ENCODE peak calls at places on chromosomes 12 and 14, in five cellular contexts. R, K, S, Y and B are unnamed samples. For H3K27me3, the result is how much of the 10 kb centered on the place peaks cover.

GRCh38 chr14:100150932-100151587 is 8.4 kb downstream of the DEGS2 start:
- DNase-seq in R (no peak), Y (no peak), S (no peak), K (no peak), B (no peak)

GRCh38 chr14:87805315-87805723 is 187.7 kb downstream of the GALC start:
- DNase-seq in Y (no peak), K (no peak), S (no peak), R (peak), B (peak)

GRCh38 chr12:123546281-123546680 is 12.8 kb upstream of the RILPL1 start:
- DNase-seq in R (no peak), Y (no peak), K (peak), S (no peak), B (no peak)

GRCh38 chr12:54378791-54379400 is 5.6 kb downstream of the ZNF385A start:
- DNase-seq in Y (no peak), K (no peak), R (peak), S (no peak), B (peak)

GRCh38 chr14:100263141-100263540 is 24.2 kb downstream of the YY1 start:
- DNase-seq in R (no peak), S (no peak), K (no peak), Y (no peak), B (no peak)

GRCh38 chr12:101564912-101565311 is 29.9 kb upstream of the MYBPC1 start:
- DNase-seq in R (no peak), Y (no peak), S (no peak), K (no peak), B (no peak)

GRCh38 chr12:3417937-3418336 is 73.1 kb upstream of the PRMT8 start:
- DNase-seq in S (no peak), Y (no peak), K (no peak), R (no peak), B (no peak)

GRCh38 chr14:71693373-71693772 is 238.9 kb upstream of the RGS6 start:
- DNase-seq in S (no peak), R (no peak), Y (peak), K (peak), B (no peak)

GRCh38 chr12:12721251-12721689 is 4.1 kb downstream of the CDKN1B start:
- DNase-seq in K (no peak), Y (no peak), S (no peak), R (no peak), B (no peak)

GRCh38 chr12:120213758-120214157 is 12.8 kb upstream of the RPLP0 start:
- DNase-seq in Y (no peak), R (no peak), S (no peak), K (no peak), B (no peak)

GRCh38 chr12:25352078-25352918 is 101.6 kb upstream of the KRAS start:
- DNase-seq in R (no peak), Y (peak), S (no peak), K (peak), B (no peak)

GRCh38 chr12:31560516-31560915 is 30.4 kb downstream of the DENND5B start:
- DNase-seq in R (no peak), S (no peak), Y (no peak), K (no peak), B (no peak)

DNA sequence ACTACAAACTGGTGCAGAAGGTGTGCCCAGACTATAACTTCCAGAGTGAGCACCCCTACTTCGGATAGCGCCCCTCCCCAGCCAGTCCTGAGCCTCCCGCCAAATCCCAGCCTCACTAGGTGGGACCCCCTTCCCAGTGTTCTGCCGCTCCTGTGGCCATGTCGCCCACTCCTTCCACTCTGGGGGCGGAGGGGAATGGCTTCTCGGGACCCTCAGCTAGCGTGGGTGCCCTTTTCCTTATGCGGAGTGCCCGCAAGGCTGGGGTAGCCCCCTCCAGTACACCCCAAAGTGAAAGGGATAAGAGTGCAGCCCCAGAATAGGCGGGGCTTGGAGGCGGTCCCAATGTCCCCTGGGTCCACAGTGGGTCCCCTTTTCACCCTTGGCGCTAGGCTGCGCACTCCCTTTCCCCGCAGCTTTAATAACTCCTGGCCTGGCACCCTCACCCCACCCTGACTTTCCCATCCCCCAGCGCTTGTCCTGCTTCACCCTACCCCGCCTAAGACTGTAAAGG is 3.8 kb upstream of the SHMT2 start:
- DNase-seq in R (peak), K (no peak), Y (no peak), S (no peak), B (no peak)
- H3K27me3 ChIP-seq in R (under half), K (under half), Y (under half), S (under half), B (under half)

GRCh38 chr12:109611223-109611622 is 37.6 kb downstream of the MVK start:
- DNase-seq in K (no peak), Y (no peak), S (no peak), R (no peak), B (no peak)

GRCh38 chr12:109615556-109616229 is 42.1 kb downstream of the MVK start:
- DNase-seq in S (no peak), Y (no peak), K (no peak), R (no peak), B (no peak)

GRCh38 chr12:109612975-109613502 is 39.4 kb downstream of the MVK start:
- DNase-seq in Y (no peak), R (no peak), K (peak), S (no peak), B (no peak)

GRCh38 chr12:109612003-109612402 is 38.4 kb downstream of the MVK start:
- DNase-seq in S (no peak), R (no peak), K (no peak), Y (no peak), B (no peak)

GRCh38 chr12:109613611-109614455 is 40.2 kb downstream of the MVK start:
- DNase-seq in R (no peak), S (no peak), K (no peak), Y (no peak), B (no peak)
- H3K27me3 ChIP-seq in R (under half), S (under half), K (under half), Y (under half), B (under half)

GRCh38 chr14:81855007-81855406 is 321.4 kb upstream of the SEL1L start:
- DNase-seq in K (no peak), Y (no peak), R (no peak), S (no peak), B (no peak)

DNA sequence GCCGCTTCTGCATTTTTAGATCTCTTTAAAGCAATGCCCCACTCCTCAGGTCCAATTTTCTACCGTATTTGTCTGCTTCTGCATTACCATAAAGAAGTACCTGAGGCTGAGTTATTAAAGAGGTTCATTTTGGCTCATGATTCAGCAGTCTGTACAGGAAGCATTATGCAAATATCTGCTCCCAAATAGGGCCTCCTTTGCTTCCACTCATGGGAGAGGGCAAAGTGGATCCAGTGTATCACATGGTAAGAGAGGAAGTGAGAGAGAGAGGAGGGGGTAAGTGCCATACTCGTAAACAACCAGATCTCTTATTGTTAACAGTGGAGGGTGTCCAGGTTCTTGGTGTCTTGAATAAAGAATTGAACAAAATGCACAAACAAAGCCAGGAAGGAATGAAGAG is 316.1 kb upstream of the SEL1L start:
- DNase-seq in R (no peak), K (no peak), Y (no peak), S (no peak), B (no peak)
- H3K27me3 ChIP-seq in R (under half), K (under half), Y (under half), S (under half), B (under half)

GRCh38 chr14:20652996-20653975 is 11.8 kb upstream of the OR6S1 start:
- DNase-seq in Y (no peak), S (no peak), R (no peak), K (peak), B (no peak)
- H3K27me3 ChIP-seq in Y (under half), S (under half), R (under half), K (under half), B (half or more)

DNA sequence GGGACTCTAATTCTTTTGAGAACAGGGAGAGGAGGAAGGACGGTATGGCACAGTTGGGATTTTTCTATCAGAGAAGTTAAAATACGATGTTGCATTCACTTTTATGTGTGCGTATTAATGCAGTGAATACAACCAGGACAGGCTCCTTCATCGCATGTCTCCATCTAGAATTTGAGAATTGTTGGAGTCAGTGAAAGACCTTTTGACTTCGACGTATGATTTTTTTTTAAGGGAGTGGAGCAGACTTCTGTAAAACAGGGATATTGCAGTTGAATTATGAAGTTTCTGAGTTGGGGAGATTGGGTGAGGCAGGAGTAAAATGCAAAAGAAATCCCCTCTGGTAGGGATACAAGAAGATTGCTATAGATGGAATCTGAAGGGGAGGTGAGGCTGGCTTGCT is 9.6 kb upstream of the TBX3 start:
- DNase-seq in S (no peak), Y (no peak), K (no peak), R (no peak), B (no peak)
- H3K27me3 ChIP-seq in S (under half), Y (under half), K (half or more), R (under half), B (half or more)

DNA sequence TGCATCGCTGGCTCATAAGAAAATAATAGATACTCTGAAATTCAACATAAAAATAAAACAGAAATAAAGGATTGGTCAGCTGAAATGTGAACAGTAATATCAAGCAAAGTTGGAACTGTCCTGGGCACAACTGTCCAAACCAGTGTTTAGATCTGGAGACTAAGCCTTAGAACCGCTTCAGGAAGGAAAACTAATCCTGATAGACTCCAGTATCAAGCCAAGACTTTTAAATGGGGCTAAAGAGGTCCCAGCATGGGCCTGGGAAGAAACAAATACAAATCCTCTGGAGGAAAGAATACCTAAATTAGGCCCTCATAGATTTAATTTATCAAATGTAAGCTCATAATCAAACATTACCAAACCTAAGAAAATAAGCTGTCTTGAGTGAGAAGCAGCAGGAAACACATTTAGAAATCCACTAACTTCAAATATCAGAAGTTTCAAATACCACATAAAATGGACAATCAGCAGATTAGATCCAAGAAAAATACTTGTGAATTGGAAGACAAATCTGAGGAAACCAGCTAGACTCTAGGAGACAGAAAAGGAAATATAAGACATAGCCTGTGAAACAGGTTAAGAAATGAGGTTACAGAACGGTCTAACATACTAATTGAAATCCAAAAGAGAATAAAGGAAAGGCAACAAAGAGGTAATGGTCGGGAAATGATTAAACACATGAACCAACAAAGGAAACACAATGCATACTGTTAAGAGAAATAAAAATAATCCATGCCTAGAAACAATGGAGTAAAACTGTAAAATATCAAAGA is 27.6 kb downstream of the SCAF11 start:
- DNase-seq in R (no peak), S (no peak), Y (no peak), K (no peak), B (no peak)
- H3K27me3 ChIP-seq in R (under half), S (under half), Y (under half), K (under half), B (under half)

GRCh38 chr12:132604108-132605054 is 6.0 kb downstream of the LRCOL1 start:
- DNase-seq in R (peak), Y (no peak), K (no peak), S (peak), B (peak)
- H3K27me3 ChIP-seq in R (under half), Y (under half), K (under half), S (half or more), B (under half)

DNA sequence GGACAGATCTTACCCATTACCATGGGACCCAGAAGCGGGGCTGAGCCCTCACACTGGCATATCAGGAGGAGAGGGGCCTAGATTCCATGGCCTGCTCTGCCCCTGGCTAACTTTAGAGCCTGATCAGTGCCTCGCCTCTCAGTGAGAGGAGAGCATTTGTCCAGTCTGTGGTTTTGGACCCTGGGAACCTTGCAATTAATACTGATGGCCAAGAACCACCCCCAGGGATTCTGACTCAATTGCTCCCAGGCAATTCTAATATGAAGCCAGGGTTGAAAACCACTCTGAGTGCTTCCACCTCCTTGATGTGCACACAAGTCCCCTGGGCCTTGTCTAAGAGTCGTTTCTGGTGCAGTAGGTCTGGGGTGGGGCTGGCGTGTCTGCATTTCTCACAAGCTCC is 67.7 kb downstream of the CALM1 start:
- DNase-seq in K (no peak), R (no peak), Y (no peak), S (no peak), B (no peak)
- H3K27me3 ChIP-seq in K (under half), R (under half), Y (under half), S (under half), B (under half)